ENCODE peak calls at places on chromosomes 5 and 9, in nine cellular contexts. One of them, this sample, is unnamed.

GRCh38 chr9:134634667-134635230 is 6.9 kb upstream of the COL5A1 start:
- DNase-seq in kidney epithelial cell: no peak
- DNase-seq in mesothelial cell of epicardium: no peak
- DNase-seq in AG04450: no peak
- DNase-seq in GM23338: no peak
- DNase-seq in transverse colon: no peak
- DNase-seq in glutamatergic neuron: peak
- DNase-seq in choroid plexus epithelial cell: no peak
- DNase-seq in hepatocyte: no peak
- DNase-seq in this sample: peak

GRCh38 chr5:116486588-116486987 is 88.0 kb downstream of the SEMA6A start:
- DNase-seq in kidney epithelial cell: no peak
- DNase-seq in mesothelial cell of epicardium: no peak
- DNase-seq in AG04450: no peak
- DNase-seq in GM23338: no peak
- DNase-seq in transverse colon: no peak
- DNase-seq in glutamatergic neuron: no peak
- DNase-seq in choroid plexus epithelial cell: no peak
- DNase-seq in hepatocyte: no peak
- DNase-seq in this sample: no peak

GRCh38 chr9:98142182-98142924 is 23.3 kb upstream of the TRIM14 start:
- DNase-seq in kidney epithelial cell: no peak
- DNase-seq in mesothelial cell of epicardium: no peak
- DNase-seq in AG04450: no peak
- DNase-seq in GM23338: no peak
- DNase-seq in transverse colon: peak
- DNase-seq in glutamatergic neuron: peak
- DNase-seq in choroid plexus epithelial cell: no peak
- DNase-seq in hepatocyte: peak
- DNase-seq in this sample: peak

GRCh38 chr9:127802576-127803443 is at the start of gene FPGS:
- DNase-seq in kidney epithelial cell: no peak
- DNase-seq in mesothelial cell of epicardium: peak
- DNase-seq in AG04450: no peak
- DNase-seq in GM23338: peak
- DNase-seq in transverse colon: peak
- DNase-seq in glutamatergic neuron: peak
- DNase-seq in choroid plexus epithelial cell: peak
- DNase-seq in hepatocyte: peak
- DNase-seq in this sample: peak

GRCh38 chr5:73815631-73816030 is 189.6 kb downstream of the ARHGEF28 start:
- DNase-seq in kidney epithelial cell: no peak
- DNase-seq in mesothelial cell of epicardium: no peak
- DNase-seq in AG04450: no peak
- DNase-seq in GM23338: no peak
- DNase-seq in transverse colon: no peak
- DNase-seq in glutamatergic neuron: no peak
- DNase-seq in choroid plexus epithelial cell: peak
- DNase-seq in hepatocyte: no peak
- DNase-seq in this sample: no peak

GRCh38 chr5:27217160-27217956 is 179.0 kb upstream of the CDH9 start:
- DNase-seq in kidney epithelial cell: peak
- DNase-seq in mesothelial cell of epicardium: no peak
- DNase-seq in AG04450: no peak
- DNase-seq in GM23338: no peak
- DNase-seq in transverse colon: no peak
- DNase-seq in glutamatergic neuron: no peak
- DNase-seq in choroid plexus epithelial cell: no peak
- DNase-seq in hepatocyte: no peak
- DNase-seq in this sample: peak

GRCh38 chr5:143025376-143025775 is 255.2 kb downstream of the ARHGAP26 start:
- DNase-seq in kidney epithelial cell: no peak
- DNase-seq in mesothelial cell of epicardium: no peak
- DNase-seq in AG04450: no peak
- DNase-seq in GM23338: no peak
- DNase-seq in transverse colon: no peak
- DNase-seq in glutamatergic neuron: no peak
- DNase-seq in choroid plexus epithelial cell: no peak
- DNase-seq in hepatocyte: no peak
- DNase-seq in this sample: no peak

GRCh38 chr9:14532716-14533115 is 160.5 kb downstream of the ZDHHC21 start:
- DNase-seq in kidney epithelial cell: no peak
- DNase-seq in mesothelial cell of epicardium: no peak
- DNase-seq in AG04450: no peak
- DNase-seq in GM23338: no peak
- DNase-seq in transverse colon: no peak
- DNase-seq in glutamatergic neuron: no peak
- DNase-seq in choroid plexus epithelial cell: no peak
- DNase-seq in hepatocyte: no peak
- DNase-seq in this sample: no peak

GRCh38 chr9:573551-574410 is 267.7 kb upstream of the DMRT1 start:
- DNase-seq in kidney epithelial cell: peak
- DNase-seq in mesothelial cell of epicardium: no peak
- DNase-seq in AG04450: no peak
- DNase-seq in GM23338: peak
- DNase-seq in transverse colon: no peak
- DNase-seq in glutamatergic neuron: no peak
- DNase-seq in choroid plexus epithelial cell: peak
- DNase-seq in hepatocyte: no peak
- DNase-seq in this sample: no peak

GRCh38 chr5:124103671-124104070 is 591.7 kb downstream of the CSNK1G3 start:
- DNase-seq in kidney epithelial cell: peak
- DNase-seq in mesothelial cell of epicardium: no peak
- DNase-seq in AG04450: no peak
- DNase-seq in GM23338: no peak
- DNase-seq in transverse colon: no peak
- DNase-seq in glutamatergic neuron: no peak
- DNase-seq in choroid plexus epithelial cell: no peak
- DNase-seq in hepatocyte: no peak
- DNase-seq in this sample: no peak

GRCh38 chr5:16880547-16880946 is 55.5 kb downstream of the MYO10 start:
- DNase-seq in kidney epithelial cell: no peak
- DNase-seq in mesothelial cell of epicardium: no peak
- DNase-seq in AG04450: no peak
- DNase-seq in GM23338: no peak
- DNase-seq in transverse colon: no peak
- DNase-seq in glutamatergic neuron: no peak
- DNase-seq in choroid plexus epithelial cell: no peak
- DNase-seq in hepatocyte: no peak
- DNase-seq in this sample: no peak

GRCh38 chr9:82489579-82489915 is 501.0 kb downstream of the SPATA31D1 start:
- DNase-seq in kidney epithelial cell: no peak
- DNase-seq in mesothelial cell of epicardium: no peak
- DNase-seq in AG04450: no peak
- DNase-seq in GM23338: no peak
- DNase-seq in transverse colon: no peak
- DNase-seq in glutamatergic neuron: no peak
- DNase-seq in choroid plexus epithelial cell: no peak
- DNase-seq in hepatocyte: no peak
- DNase-seq in this sample: no peak

GRCh38 chr5:91352831-91353695 is 30.1 kb downstream of the ARRDC3 start:
- DNase-seq in kidney epithelial cell: no peak
- DNase-seq in mesothelial cell of epicardium: no peak
- DNase-seq in AG04450: no peak
- DNase-seq in GM23338: no peak
- DNase-seq in transverse colon: no peak
- DNase-seq in glutamatergic neuron: no peak
- DNase-seq in choroid plexus epithelial cell: no peak
- DNase-seq in hepatocyte: no peak
- DNase-seq in this sample: no peak

GRCh38 chr9:22228542-22228941 is 218.1 kb upstream of the DMRTA1 start:
- DNase-seq in kidney epithelial cell: no peak
- DNase-seq in mesothelial cell of epicardium: no peak
- DNase-seq in AG04450: no peak
- DNase-seq in GM23338: no peak
- DNase-seq in transverse colon: no peak
- DNase-seq in glutamatergic neuron: no peak
- DNase-seq in choroid plexus epithelial cell: peak
- DNase-seq in hepatocyte: no peak
- DNase-seq in this sample: no peak
- TF ChIP-seq CTCF in kidney epithelial cell: no peak
- TF ChIP-seq CTCF in mesothelial cell of epicardium: no peak
- TF ChIP-seq CTCF in AG04450: peak
- TF ChIP-seq CTCF in GM23338: peak
- TF ChIP-seq CTCF in transverse colon: no peak
- TF ChIP-seq CTCF in glutamatergic neuron: no peak
- TF ChIP-seq CTCF in choroid plexus epithelial cell: peak
- TF ChIP-seq CTCF in hepatocyte: peak
- TF ChIP-seq CTCF in this sample: peak

GRCh38 chr5:139271201-139272027 is 22.1 kb upstream of the MATR3 start:
- DNase-seq in kidney epithelial cell: no peak
- DNase-seq in mesothelial cell of epicardium: no peak
- DNase-seq in AG04450: peak
- DNase-seq in GM23338: no peak
- DNase-seq in transverse colon: no peak
- DNase-seq in glutamatergic neuron: no peak
- DNase-seq in choroid plexus epithelial cell: peak
- DNase-seq in hepatocyte: peak
- DNase-seq in this sample: no peak

GRCh38 chr5:139272471-139273321 is 20.8 kb upstream of the MATR3 start:
- DNase-seq in kidney epithelial cell: no peak
- DNase-seq in mesothelial cell of epicardium: no peak
- DNase-seq in AG04450: no peak
- DNase-seq in GM23338: no peak
- DNase-seq in transverse colon: peak
- DNase-seq in glutamatergic neuron: no peak
- DNase-seq in choroid plexus epithelial cell: peak
- DNase-seq in hepatocyte: peak
- DNase-seq in this sample: no peak

GRCh38 chr5:139273322-139273571 is 20.3 kb upstream of the MATR3 start:
- DNase-seq in kidney epithelial cell: no peak
- DNase-seq in mesothelial cell of epicardium: no peak
- DNase-seq in AG04450: no peak
- DNase-seq in GM23338: peak
- DNase-seq in transverse colon: no peak
- DNase-seq in glutamatergic neuron: peak
- DNase-seq in choroid plexus epithelial cell: no peak
- DNase-seq in hepatocyte: no peak
- DNase-seq in this sample: no peak

GRCh38 chr5:139275536-139276297 is 17.8 kb upstream of the MATR3 start:
- DNase-seq in kidney epithelial cell: no peak
- DNase-seq in mesothelial cell of epicardium: no peak
- DNase-seq in AG04450: no peak
- DNase-seq in GM23338: no peak
- DNase-seq in transverse colon: peak
- DNase-seq in glutamatergic neuron: no peak
- DNase-seq in choroid plexus epithelial cell: no peak
- DNase-seq in hepatocyte: no peak
- DNase-seq in this sample: no peak

DNA sequence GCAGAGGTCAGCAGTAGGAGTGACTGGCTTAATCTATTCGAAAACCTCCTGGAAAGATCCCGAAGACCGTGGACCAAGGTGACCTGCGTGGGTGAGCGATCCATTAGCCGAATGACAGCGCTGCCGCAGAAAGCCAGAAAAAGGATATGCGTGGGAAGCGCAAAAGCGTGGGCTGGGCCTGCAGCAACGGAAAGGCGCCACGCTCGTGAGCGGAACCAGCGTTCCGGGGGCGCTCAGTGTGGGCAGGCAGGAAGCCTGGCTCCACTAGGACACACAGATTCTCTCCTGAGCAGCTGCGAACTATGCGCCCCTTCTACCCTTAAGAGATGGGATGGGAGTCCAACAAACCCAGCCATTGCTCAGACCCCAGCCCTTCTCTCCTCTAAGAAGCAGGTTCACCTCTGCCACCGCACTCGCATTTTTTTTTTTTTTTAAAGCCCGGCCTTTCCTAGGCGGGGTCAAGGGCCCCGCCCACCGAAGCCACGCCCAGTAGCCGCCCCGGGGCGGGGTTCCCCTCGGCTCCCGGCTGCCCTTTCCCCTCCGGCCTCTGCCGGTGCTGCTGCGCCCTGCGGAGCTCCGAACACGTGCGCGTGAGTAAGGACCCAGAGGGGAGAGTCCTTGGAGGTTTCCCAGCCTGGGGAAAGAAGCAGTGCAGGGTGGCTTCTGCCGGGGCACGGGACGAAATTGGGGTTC is 19.8 kb upstream of the MATR3 start:
- DNase-seq in kidney epithelial cell: no peak
- DNase-seq in mesothelial cell of epicardium: peak
- DNase-seq in AG04450: peak
- DNase-seq in GM23338: peak
- DNase-seq in transverse colon: peak
- DNase-seq in glutamatergic neuron: peak
- DNase-seq in choroid plexus epithelial cell: peak
- DNase-seq in hepatocyte: peak
- DNase-seq in this sample: no peak
- TF ChIP-seq CTCF in kidney epithelial cell: no peak
- TF ChIP-seq CTCF in mesothelial cell of epicardium: no peak
- TF ChIP-seq CTCF in AG04450: no peak
- TF ChIP-seq CTCF in GM23338: no peak
- TF ChIP-seq CTCF in transverse colon: peak
- TF ChIP-seq CTCF in glutamatergic neuron: no peak
- TF ChIP-seq CTCF in choroid plexus epithelial cell: peak
- TF ChIP-seq CTCF in hepatocyte: no peak
- TF ChIP-seq CTCF in this sample: peak

DNA sequence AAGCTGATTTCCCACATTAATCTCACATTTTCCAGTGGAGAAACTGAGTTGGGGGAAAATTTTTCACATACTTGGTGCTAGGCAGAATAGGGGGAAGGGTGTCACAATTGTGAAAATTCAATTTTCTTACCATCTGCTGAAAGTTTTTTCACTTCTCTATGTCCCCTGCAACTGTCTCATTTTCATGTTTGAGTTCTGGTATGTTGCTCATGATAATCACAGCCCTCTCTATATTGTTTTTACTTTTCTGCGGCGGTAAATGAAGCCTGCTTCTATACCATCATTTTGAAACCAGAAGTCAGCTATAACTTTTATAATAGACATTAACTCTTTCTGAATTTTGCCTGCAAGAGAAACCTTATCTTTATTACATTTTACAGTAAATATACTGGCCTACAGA is 1664.5 kb downstream of the EFNA5 start:
- DNase-seq in kidney epithelial cell: no peak
- DNase-seq in mesothelial cell of epicardium: no peak
- DNase-seq in AG04450: no peak
- DNase-seq in GM23338: no peak
- DNase-seq in transverse colon: no peak
- DNase-seq in glutamatergic neuron: no peak
- DNase-seq in choroid plexus epithelial cell: no peak
- DNase-seq in hepatocyte: no peak
- DNase-seq in this sample: no peak
- TF ChIP-seq CTCF in kidney epithelial cell: no peak
- TF ChIP-seq CTCF in mesothelial cell of epicardium: no peak
- TF ChIP-seq CTCF in AG04450: no peak
- TF ChIP-seq CTCF in GM23338: no peak
- TF ChIP-seq CTCF in transverse colon: no peak
- TF ChIP-seq CTCF in glutamatergic neuron: no peak
- TF ChIP-seq CTCF in choroid plexus epithelial cell: no peak
- TF ChIP-seq CTCF in hepatocyte: no peak
- TF ChIP-seq CTCF in this sample: no peak

DNA sequence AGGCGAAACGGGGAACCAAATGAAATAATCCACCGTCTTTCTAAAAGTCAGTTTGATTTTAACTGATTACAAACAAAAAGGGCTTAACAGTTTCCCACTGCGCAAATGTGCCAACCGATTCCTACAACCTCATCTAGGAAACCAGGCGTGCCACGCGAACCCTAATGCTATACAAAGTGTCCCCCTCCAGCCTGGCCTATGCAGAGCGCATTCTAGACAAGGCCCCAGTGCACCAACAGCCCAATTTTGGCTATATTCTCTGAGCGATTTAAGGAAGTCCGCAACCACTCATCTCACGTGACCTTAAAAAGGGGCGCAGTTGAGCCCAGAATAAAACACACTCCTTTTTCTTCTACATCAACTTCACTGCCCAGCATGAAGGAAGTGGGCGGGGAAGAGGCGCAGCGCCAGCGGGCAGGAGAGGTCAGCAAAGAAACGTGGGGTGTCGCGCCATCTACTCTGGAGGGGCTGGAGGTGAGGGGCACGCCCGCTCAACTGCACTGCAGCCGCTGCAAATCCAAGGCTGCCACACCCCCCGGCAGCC is 779 bp downstream of the FAM13B start:
- DNase-seq in kidney epithelial cell: no peak
- DNase-seq in mesothelial cell of epicardium: no peak
- DNase-seq in AG04450: no peak
- DNase-seq in GM23338: peak
- DNase-seq in transverse colon: peak
- DNase-seq in glutamatergic neuron: no peak
- DNase-seq in choroid plexus epithelial cell: peak
- DNase-seq in hepatocyte: peak
- DNase-seq in this sample: no peak
- TF ChIP-seq CTCF in kidney epithelial cell: peak
- TF ChIP-seq CTCF in mesothelial cell of epicardium: no peak
- TF ChIP-seq CTCF in AG04450: peak
- TF ChIP-seq CTCF in GM23338: no peak
- TF ChIP-seq CTCF in transverse colon: no peak
- TF ChIP-seq CTCF in glutamatergic neuron: no peak
- TF ChIP-seq CTCF in choroid plexus epithelial cell: no peak
- TF ChIP-seq CTCF in hepatocyte: no peak
- TF ChIP-seq CTCF in this sample: no peak